ENCODE peak calls at places on chromosomes 12 and 14, in five cellular contexts. One of them, this sample, is unnamed.

GRCh38 chr12:100851637-100852036 is 57.1 kb downstream of the ANO4 start:
- DNase-seq in H9: no peak
- DNase-seq in IMR-90: no peak
- DNase-seq in neuronal stem cell: no peak
- DNase-seq in mesenchymal stem cell: no peak
- DNase-seq in this sample: no peak

GRCh38 chr14:88323520-88324199 is 591 bp upstream of the KCNK10 start:
- DNase-seq in mesenchymal stem cell: peak
- DNase-seq in H9: peak
- DNase-seq in IMR-90: peak
- DNase-seq in neuronal stem cell: no peak
- DNase-seq in this sample: no peak

GRCh38 chr12:12683725-12684124 is 12.3 kb downstream of the GPR19 start:
- DNase-seq in IMR-90: no peak
- DNase-seq in neuronal stem cell: no peak
- DNase-seq in H9: no peak
- DNase-seq in mesenchymal stem cell: no peak
- DNase-seq in this sample: no peak

GRCh38 chr12:120649442-120650248 is 9.2 kb downstream of the CABP1 start:
- DNase-seq in IMR-90: peak
- DNase-seq in mesenchymal stem cell: no peak
- DNase-seq in H9: peak
- DNase-seq in neuronal stem cell: no peak
- DNase-seq in this sample: no peak

GRCh38 chr12:646303-647038 is 16.8 kb downstream of the NINJ2 start:
- DNase-seq in H9: no peak
- DNase-seq in IMR-90: no peak
- DNase-seq in neuronal stem cell: no peak
- DNase-seq in mesenchymal stem cell: no peak
- DNase-seq in this sample: no peak

GRCh38 chr14:89617471-89618291 is 200.6 kb upstream of the FOXN3 start:
- DNase-seq in mesenchymal stem cell: peak
- DNase-seq in H9: no peak
- DNase-seq in IMR-90: peak
- DNase-seq in neuronal stem cell: peak
- DNase-seq in this sample: no peak

GRCh38 chr14:37320106-37320505 is 122.4 kb downstream of the MIPOL1 start:
- DNase-seq in H9: no peak
- DNase-seq in mesenchymal stem cell: no peak
- DNase-seq in neuronal stem cell: no peak
- DNase-seq in IMR-90: no peak
- DNase-seq in this sample: no peak

GRCh38 chr14:64705406-64706118 is 1.3 kb downstream of the PLEKHG3 start:
- DNase-seq in neuronal stem cell: no peak
- DNase-seq in IMR-90: no peak
- DNase-seq in H9: no peak
- DNase-seq in mesenchymal stem cell: peak
- DNase-seq in this sample: no peak

GRCh38 chr12:28963554-28963953 is 185.5 kb upstream of the FAR2 start:
- DNase-seq in IMR-90: peak
- DNase-seq in mesenchymal stem cell: peak
- DNase-seq in neuronal stem cell: no peak
- DNase-seq in H9: no peak
- DNase-seq in this sample: no peak

GRCh38 chr14:30874120-30874998 is at the start of gene COCH:
- DNase-seq in H9: peak
- DNase-seq in mesenchymal stem cell: no peak
- DNase-seq in IMR-90: no peak
- DNase-seq in neuronal stem cell: peak
- DNase-seq in this sample: peak

GRCh38 chr14:98944989-98945388 is 327.0 kb downstream of the BCL11B start:
- DNase-seq in IMR-90: no peak
- DNase-seq in neuronal stem cell: no peak
- DNase-seq in mesenchymal stem cell: no peak
- DNase-seq in H9: no peak
- DNase-seq in this sample: no peak
- H2AK5ac ChIP-seq in IMR-90: no peak
- H2AK5ac ChIP-seq in neuronal stem cell: no peak
- H2AK5ac ChIP-seq in mesenchymal stem cell: no peak
- H2AK5ac ChIP-seq in H9: no peak
- H2AK5ac ChIP-seq in this sample: no peak

DNA sequence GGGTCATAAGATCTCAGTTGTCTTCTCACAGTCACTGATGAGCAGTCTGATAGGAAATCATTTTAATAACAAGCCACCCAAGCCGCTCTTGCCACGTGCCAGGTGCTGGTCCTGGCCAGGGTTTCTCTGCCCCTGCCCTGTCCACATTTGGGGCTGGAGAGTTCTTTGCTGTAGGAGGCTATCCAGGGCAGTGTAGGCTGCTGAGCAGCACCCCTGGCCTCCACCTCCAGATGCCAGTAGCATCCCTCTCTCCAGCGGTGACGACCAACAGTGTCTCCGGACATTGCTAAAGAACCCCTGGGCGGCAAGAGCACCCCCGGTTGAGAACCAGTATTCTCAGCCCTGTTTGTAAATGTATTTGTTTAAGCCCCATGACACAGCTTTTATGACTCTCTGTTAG is 243.7 kb downstream of the GLT1D1 start:
- DNase-seq in IMR-90: no peak
- DNase-seq in mesenchymal stem cell: no peak
- DNase-seq in neuronal stem cell: no peak
- DNase-seq in H9: no peak
- DNase-seq in this sample: no peak
- H3K14ac ChIP-seq in IMR-90: no peak
- H3K14ac ChIP-seq in mesenchymal stem cell: no peak
- H3K14ac ChIP-seq in neuronal stem cell: no peak
- H3K14ac ChIP-seq in H9: no peak
- H3K14ac ChIP-seq in this sample: no peak

DNA sequence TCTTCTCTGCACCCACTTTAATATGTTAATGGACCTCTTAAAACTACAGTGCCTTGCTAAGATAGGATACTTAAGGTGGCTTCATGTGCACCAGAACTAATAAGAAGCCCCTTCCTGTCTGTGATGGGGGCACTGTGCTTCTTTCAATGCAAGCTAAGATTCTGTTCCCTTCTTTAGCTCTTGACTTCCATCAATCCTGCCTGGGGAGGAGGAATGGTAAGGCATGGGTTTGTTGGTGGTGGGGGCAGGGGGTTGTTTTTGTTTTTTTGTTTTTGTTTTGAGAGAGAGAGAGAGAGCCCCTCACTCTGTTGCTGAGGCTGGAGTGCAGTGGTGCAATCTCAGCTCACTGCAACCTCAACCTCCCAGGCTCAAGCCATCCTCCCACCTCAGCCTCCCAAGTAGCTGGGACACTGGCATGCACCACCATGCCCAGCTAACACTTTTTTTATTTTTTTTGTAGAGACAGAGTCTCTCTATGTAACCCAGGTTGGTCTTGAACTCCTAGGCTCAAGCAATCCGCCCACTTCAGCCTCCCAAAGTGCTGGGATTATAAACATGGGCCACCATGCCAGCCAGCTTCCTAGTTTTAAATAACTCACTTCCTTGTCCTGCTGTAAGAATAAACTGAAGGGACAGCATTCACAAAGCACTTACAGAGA is 4.5 kb upstream of the KRT3 start:
- DNase-seq in H9: no peak
- DNase-seq in mesenchymal stem cell: no peak
- DNase-seq in neuronal stem cell: no peak
- DNase-seq in IMR-90: no peak
- DNase-seq in this sample: no peak
- H2BK15ac ChIP-seq in H9: no peak
- H2BK15ac ChIP-seq in mesenchymal stem cell: no peak
- H2BK15ac ChIP-seq in neuronal stem cell: no peak
- H2BK15ac ChIP-seq in IMR-90: no peak
- H2BK15ac ChIP-seq in this sample: no peak

DNA sequence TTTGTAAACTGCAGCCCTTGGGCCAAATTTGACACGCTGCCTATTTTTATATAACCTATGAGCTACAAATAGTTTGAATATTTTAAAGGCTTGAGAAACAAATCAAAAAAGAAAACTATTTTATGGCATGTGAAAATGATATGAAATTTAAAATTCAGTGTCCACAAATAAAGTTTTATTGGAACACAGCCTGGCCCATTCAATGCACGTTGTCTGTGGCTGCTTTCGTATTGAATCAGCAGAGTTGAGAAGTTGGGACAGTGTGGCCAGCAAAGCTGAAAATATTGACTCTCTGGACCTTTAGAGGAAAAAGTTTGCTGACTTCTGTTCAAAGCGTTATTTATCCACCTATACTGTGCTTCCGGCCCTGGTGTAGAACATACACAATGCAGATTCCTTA is 654.2 kb downstream of the MED13L start:
- DNase-seq in H9: no peak
- DNase-seq in IMR-90: no peak
- DNase-seq in mesenchymal stem cell: no peak
- DNase-seq in neuronal stem cell: no peak
- DNase-seq in this sample: no peak
- H2AK5ac ChIP-seq in H9: no peak
- H2AK5ac ChIP-seq in IMR-90: no peak
- H2AK5ac ChIP-seq in mesenchymal stem cell: no peak
- H2AK5ac ChIP-seq in neuronal stem cell: no peak
- H2AK5ac ChIP-seq in this sample: no peak

GRCh38 chr14:39946796-39947195 is 514.6 kb upstream of the FBXO33 start:
- DNase-seq in IMR-90: no peak
- DNase-seq in mesenchymal stem cell: peak
- DNase-seq in neuronal stem cell: no peak
- DNase-seq in H9: no peak
- DNase-seq in this sample: no peak
- H3K14ac ChIP-seq in IMR-90: no peak
- H3K14ac ChIP-seq in mesenchymal stem cell: no peak
- H3K14ac ChIP-seq in neuronal stem cell: no peak
- H3K14ac ChIP-seq in H9: no peak
- H3K14ac ChIP-seq in this sample: no peak

GRCh38 chr14:54220697-54221431 is 175.9 kb upstream of the CDKN3 start:
- DNase-seq in H9: no peak
- DNase-seq in mesenchymal stem cell: no peak
- DNase-seq in IMR-90: no peak
- DNase-seq in neuronal stem cell: no peak
- DNase-seq in this sample: no peak
- H2BK15ac ChIP-seq in H9: no peak
- H2BK15ac ChIP-seq in mesenchymal stem cell: no peak
- H2BK15ac ChIP-seq in IMR-90: no peak
- H2BK15ac ChIP-seq in neuronal stem cell: no peak
- H2BK15ac ChIP-seq in this sample: no peak

DNA sequence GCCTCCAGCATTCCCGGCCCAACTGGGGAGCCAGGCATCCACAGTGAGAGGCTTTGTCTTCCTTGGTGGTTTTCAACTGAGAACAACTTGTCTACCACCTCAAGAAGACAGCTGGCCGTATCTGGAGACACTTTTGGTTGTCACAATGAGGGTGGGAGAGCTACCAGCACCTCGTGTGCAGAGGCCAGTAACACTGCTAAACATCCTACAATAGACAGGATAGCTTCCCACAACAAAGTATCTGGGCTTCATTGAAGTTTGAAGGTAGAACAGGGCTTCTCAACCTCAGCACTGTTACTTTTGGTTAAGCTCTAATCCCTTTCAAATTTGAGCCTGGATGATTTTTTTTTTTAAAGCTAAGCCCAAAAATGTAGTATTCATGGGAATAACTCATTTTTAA is 10.9 kb downstream of the SLC7A8 start:
- DNase-seq in IMR-90: no peak
- DNase-seq in neuronal stem cell: no peak
- DNase-seq in H9: no peak
- DNase-seq in mesenchymal stem cell: no peak
- DNase-seq in this sample: no peak
- H2AK5ac ChIP-seq in IMR-90: no peak
- H2AK5ac ChIP-seq in neuronal stem cell: no peak
- H2AK5ac ChIP-seq in H9: no peak
- H2AK5ac ChIP-seq in mesenchymal stem cell: no peak
- H2AK5ac ChIP-seq in this sample: no peak

GRCh38 chr14:69152181-69152943 is 557 bp downstream of the DCAF5 start:
- DNase-seq in IMR-90: no peak
- DNase-seq in H9: peak
- DNase-seq in neuronal stem cell: peak
- DNase-seq in mesenchymal stem cell: peak
- DNase-seq in this sample: peak

GRCh38 chr14:69149461-69150244 is 3.3 kb downstream of the DCAF5 start:
- DNase-seq in neuronal stem cell: no peak
- DNase-seq in H9: no peak
- DNase-seq in mesenchymal stem cell: no peak
- DNase-seq in IMR-90: no peak
- DNase-seq in this sample: no peak

GRCh38 chr14:69153848-69154208 is 909 bp upstream of the DCAF5 start:
- DNase-seq in IMR-90: no peak
- DNase-seq in mesenchymal stem cell: no peak
- DNase-seq in H9: no peak
- DNase-seq in neuronal stem cell: no peak
- DNase-seq in this sample: no peak

GRCh38 chr14:69152944-69153847 is at the start of gene DCAF5:
- DNase-seq in IMR-90: peak
- DNase-seq in neuronal stem cell: peak
- DNase-seq in H9: peak
- DNase-seq in mesenchymal stem cell: peak
- DNase-seq in this sample: peak

DNA sequence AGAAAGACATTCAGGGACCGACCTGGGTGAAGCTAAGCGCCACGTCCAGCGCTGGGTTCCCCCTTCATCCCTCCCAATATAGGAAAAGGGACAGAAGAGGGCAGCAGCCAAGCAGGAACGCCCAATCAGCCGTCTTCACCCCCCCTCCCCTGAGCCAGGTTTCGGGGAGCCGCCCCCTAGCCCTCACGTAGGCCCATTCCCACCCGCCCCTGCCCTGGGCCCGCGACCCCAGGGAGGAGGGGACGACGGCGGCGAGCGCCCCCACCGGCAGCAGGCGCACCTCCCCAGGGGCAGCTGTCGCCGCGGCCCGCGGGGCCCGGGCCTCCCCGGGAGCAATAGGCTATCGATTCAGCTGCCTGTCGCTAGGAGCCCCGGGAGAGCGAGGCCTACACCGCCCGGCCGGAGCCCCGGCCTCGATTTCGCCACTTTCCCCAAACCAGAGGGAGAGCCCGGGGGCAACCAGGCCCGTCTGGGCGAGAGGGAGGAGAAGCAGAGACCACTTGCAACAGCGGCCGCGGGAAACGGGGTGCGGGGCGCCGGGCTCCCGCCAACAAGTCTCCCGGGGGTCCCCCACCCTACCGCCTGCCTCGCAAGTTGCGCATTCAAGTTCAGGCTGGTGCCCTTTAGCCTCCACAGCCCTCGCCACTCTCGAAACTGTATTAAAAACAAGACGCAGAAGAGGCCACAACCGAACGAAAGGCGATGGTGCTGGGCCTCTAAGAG is 1.3 kb downstream of the DCAF5 start:
- DNase-seq in neuronal stem cell: peak
- DNase-seq in mesenchymal stem cell: peak
- DNase-seq in H9: peak
- DNase-seq in IMR-90: peak
- DNase-seq in this sample: peak
- H3K14ac ChIP-seq in neuronal stem cell: peak
- H3K14ac ChIP-seq in mesenchymal stem cell: peak
- H3K14ac ChIP-seq in H9: peak
- H3K14ac ChIP-seq in IMR-90: peak
- H3K14ac ChIP-seq in this sample: no peak

This sample was measured in H1.